ENCODE peak calls at places on chromosomes 5 and 9, in nine cellular contexts. One of them, this sample, is unnamed.

GRCh38 chr5:68214472-68215207 is 916 bp upstream of the PIK3R1 start:
- DNase-seq in aorta: no peak
- DNase-seq in hepatocyte: peak; percentile 32
- DNase-seq in SIG-M5: no peak
- DNase-seq in fibroblast of the aortic adventitia: peak; percentile 28
- DNase-seq in effector memory CD8-positive, alpha-beta T cell: no peak
- DNase-seq in fibroblast of villous mesenchyme: no peak
- DNase-seq in GF-D8: no peak
- DNase-seq in cerebellar cortex: no peak
- DNase-seq in this sample: no peak

GRCh38 chr9:37293664-37294524 is 128.6 kb upstream of the GRHPR start:
- DNase-seq in aorta: no peak
- DNase-seq in hepatocyte: no peak
- DNase-seq in SIG-M5: no peak
- DNase-seq in fibroblast of the aortic adventitia: peak; percentile 48
- DNase-seq in effector memory CD8-positive, alpha-beta T cell: no peak
- DNase-seq in fibroblast of villous mesenchyme: peak; percentile 45
- DNase-seq in GF-D8: peak; percentile 69
- DNase-seq in cerebellar cortex: no peak
- DNase-seq in this sample: peak; percentile 60

GRCh38 chr5:27318701-27319100 is 280.3 kb upstream of the CDH9 start:
- DNase-seq in aorta: no peak
- DNase-seq in hepatocyte: no peak
- DNase-seq in SIG-M5: no peak
- DNase-seq in fibroblast of the aortic adventitia: peak; percentile 14
- DNase-seq in effector memory CD8-positive, alpha-beta T cell: no peak
- DNase-seq in fibroblast of villous mesenchyme: no peak
- DNase-seq in GF-D8: no peak
- DNase-seq in cerebellar cortex: no peak
- DNase-seq in this sample: no peak

GRCh38 chr9:96418920-96419690 is 935 bp upstream of the ZNF367 start:
- DNase-seq in aorta: peak; percentile 89
- DNase-seq in hepatocyte: peak; percentile 86
- DNase-seq in SIG-M5: peak; percentile 81
- DNase-seq in fibroblast of the aortic adventitia: peak; percentile 40
- DNase-seq in effector memory CD8-positive, alpha-beta T cell: peak; percentile 39
- DNase-seq in fibroblast of villous mesenchyme: peak; percentile 42
- DNase-seq in GF-D8: peak; percentile 64
- DNase-seq in cerebellar cortex: peak; percentile 64
- DNase-seq in this sample: peak; percentile 82

GRCh38 chr5:178278358-178279023 is 45.9 kb upstream of the PHYKPL start:
- DNase-seq in aorta: peak; percentile 47
- DNase-seq in hepatocyte: no peak
- DNase-seq in SIG-M5: no peak
- DNase-seq in fibroblast of the aortic adventitia: no peak
- DNase-seq in effector memory CD8-positive, alpha-beta T cell: no peak
- DNase-seq in fibroblast of villous mesenchyme: no peak
- DNase-seq in GF-D8: no peak
- DNase-seq in cerebellar cortex: no peak
- DNase-seq in this sample: no peak

GRCh38 chr9:84228130-84228735 is 112.3 kb downstream of the SLC28A3 start:
- DNase-seq in aorta: no peak
- DNase-seq in hepatocyte: peak; percentile 35
- DNase-seq in SIG-M5: no peak
- DNase-seq in fibroblast of the aortic adventitia: no peak
- DNase-seq in effector memory CD8-positive, alpha-beta T cell: no peak
- DNase-seq in fibroblast of villous mesenchyme: no peak
- DNase-seq in GF-D8: no peak
- DNase-seq in cerebellar cortex: no peak
- DNase-seq in this sample: no peak

GRCh38 chr5:177489119-177489716 is 8.2 kb downstream of the PDLIM7 start:
- DNase-seq in aorta: peak; percentile 81
- DNase-seq in hepatocyte: no peak
- DNase-seq in SIG-M5: no peak
- DNase-seq in fibroblast of the aortic adventitia: no peak
- DNase-seq in effector memory CD8-positive, alpha-beta T cell: no peak
- DNase-seq in fibroblast of villous mesenchyme: no peak
- DNase-seq in GF-D8: no peak
- DNase-seq in cerebellar cortex: no peak
- DNase-seq in this sample: no peak

GRCh38 chr5:59193616-59194319 is 610.9 kb downstream of the RAB3C start:
- DNase-seq in aorta: no peak
- DNase-seq in hepatocyte: peak; percentile 69
- DNase-seq in SIG-M5: no peak
- DNase-seq in fibroblast of the aortic adventitia: peak; percentile 71
- DNase-seq in effector memory CD8-positive, alpha-beta T cell: no peak
- DNase-seq in fibroblast of villous mesenchyme: peak; percentile 95
- DNase-seq in GF-D8: no peak
- DNase-seq in cerebellar cortex: no peak
- DNase-seq in this sample: no peak

GRCh38 chr9:74499111-74499601 is 2.0 kb downstream of the RORB start:
- DNase-seq in aorta: peak; percentile 43
- DNase-seq in hepatocyte: peak; percentile 5
- DNase-seq in SIG-M5: no peak
- DNase-seq in fibroblast of the aortic adventitia: no peak
- DNase-seq in effector memory CD8-positive, alpha-beta T cell: no peak
- DNase-seq in fibroblast of villous mesenchyme: no peak
- DNase-seq in GF-D8: no peak
- DNase-seq in cerebellar cortex: no peak
- DNase-seq in this sample: no peak

GRCh38 chr5:94524841-94525697 is 93.3 kb downstream of the KIAA0825 start:
- DNase-seq in aorta: no peak
- DNase-seq in hepatocyte: peak; percentile 39
- DNase-seq in SIG-M5: no peak
- DNase-seq in fibroblast of the aortic adventitia: peak; percentile 54
- DNase-seq in effector memory CD8-positive, alpha-beta T cell: peak; percentile 23
- DNase-seq in fibroblast of villous mesenchyme: peak; percentile 39
- DNase-seq in GF-D8: peak; percentile 9
- DNase-seq in cerebellar cortex: peak; percentile 84
- DNase-seq in this sample: no peak

GRCh38 chr5:52328220-52328619 is 459.5 kb upstream of the ITGA1 start:
- DNase-seq in aorta: no peak
- DNase-seq in hepatocyte: no peak
- DNase-seq in SIG-M5: no peak
- DNase-seq in fibroblast of the aortic adventitia: no peak
- DNase-seq in effector memory CD8-positive, alpha-beta T cell: no peak
- DNase-seq in fibroblast of villous mesenchyme: no peak
- DNase-seq in GF-D8: no peak
- DNase-seq in cerebellar cortex: no peak
- DNase-seq in this sample: no peak

GRCh38 chr9:134214395-134214765 is 50.0 kb upstream of the RNU6ATAC start:
- DNase-seq in aorta: no peak
- DNase-seq in hepatocyte: no peak
- DNase-seq in SIG-M5: no peak
- DNase-seq in fibroblast of the aortic adventitia: no peak
- DNase-seq in effector memory CD8-positive, alpha-beta T cell: no peak
- DNase-seq in fibroblast of villous mesenchyme: no peak
- DNase-seq in GF-D8: no peak
- DNase-seq in cerebellar cortex: no peak
- DNase-seq in this sample: no peak

GRCh38 chr5:43305948-43306563 is 7.2 kb downstream of the HMGCS1 start:
- DNase-seq in aorta: no peak
- DNase-seq in hepatocyte: peak; percentile 77
- DNase-seq in SIG-M5: peak; percentile 48
- DNase-seq in fibroblast of the aortic adventitia: peak; percentile 81
- DNase-seq in effector memory CD8-positive, alpha-beta T cell: peak; percentile 9
- DNase-seq in fibroblast of villous mesenchyme: peak; percentile 83
- DNase-seq in GF-D8: peak; percentile 50
- DNase-seq in cerebellar cortex: peak; percentile 71
- DNase-seq in this sample: peak; percentile 51

GRCh38 chr9:115882911-115883310 is 270.7 kb upstream of the PAPPA start:
- DNase-seq in aorta: no peak
- DNase-seq in hepatocyte: no peak
- DNase-seq in SIG-M5: no peak
- DNase-seq in fibroblast of the aortic adventitia: peak; percentile 41
- DNase-seq in effector memory CD8-positive, alpha-beta T cell: no peak
- DNase-seq in fibroblast of villous mesenchyme: peak; percentile 67
- DNase-seq in GF-D8: no peak
- DNase-seq in cerebellar cortex: no peak
- DNase-seq in this sample: no peak

GRCh38 chr9:95127249-95128176 is 190.0 kb downstream of the FANCC start:
- DNase-seq in aorta: peak; percentile 96
- DNase-seq in hepatocyte: peak; percentile 92
- DNase-seq in SIG-M5: no peak
- DNase-seq in fibroblast of the aortic adventitia: peak; percentile 73
- DNase-seq in effector memory CD8-positive, alpha-beta T cell: peak; percentile 53
- DNase-seq in fibroblast of villous mesenchyme: peak; percentile 81
- DNase-seq in GF-D8: no peak
- DNase-seq in cerebellar cortex: peak; percentile 87
- DNase-seq in this sample: peak; percentile 70

GRCh38 chr9:120608421-120608820 is 28.5 kb upstream of the CDK5RAP2 start:
- DNase-seq in aorta: no peak
- DNase-seq in hepatocyte: no peak
- DNase-seq in SIG-M5: no peak
- DNase-seq in fibroblast of the aortic adventitia: no peak
- DNase-seq in effector memory CD8-positive, alpha-beta T cell: no peak
- DNase-seq in fibroblast of villous mesenchyme: no peak
- DNase-seq in GF-D8: no peak
- DNase-seq in cerebellar cortex: no peak
- DNase-seq in this sample: no peak

GRCh38 chr5:78985407-78986223 is 505 bp upstream of the ARSB start:
- DNase-seq in aorta: peak; percentile 74
- DNase-seq in hepatocyte: peak; percentile 57
- DNase-seq in SIG-M5: no peak
- DNase-seq in fibroblast of the aortic adventitia: peak; percentile 45
- DNase-seq in effector memory CD8-positive, alpha-beta T cell: peak; percentile 24
- DNase-seq in fibroblast of villous mesenchyme: peak; percentile 25
- DNase-seq in GF-D8: no peak
- DNase-seq in cerebellar cortex: peak; percentile 63
- DNase-seq in this sample: peak; percentile 48

This sample was measured in B cell.